ENCODE peak calls at places on chromosomes 12 and 14, in five cellular contexts. F is NCI-H748 treated with DMSO at 0.1 percent for 48 hours; G is T-helper 1 cell; A is CD4-positive, alpha-beta T cell; I is endothelial cell. V is an unnamed sample.

GRCh38 chr12:46101121-46101869 is 110.9 kb upstream of the SCAF11 start:
- DNase-seq in F (peak; percentile 41), G (no peak), A (no peak), I (no peak), V (no peak)

GRCh38 chr12:22733756-22734155 is 108.8 kb downstream of the ETNK1 start:
- DNase-seq in F (no peak), G (no peak), A (no peak), I (no peak), V (no peak)

GRCh38 chr12:131621701-131622421 is 89.0 kb upstream of the SFSWAP start:
- DNase-seq in F (no peak), G (no peak), A (no peak), I (no peak), V (no peak)

GRCh38 chr12:57672801-57673200 is 21.1 kb upstream of the OS9 start:
- DNase-seq in F (no peak), G (no peak), A (no peak), I (no peak), V (no peak)

GRCh38 chr14:104967414-104968152 is 10.6 kb downstream of the AHNAK2 start:
- DNase-seq in F (no peak), G (no peak), A (no peak), I (peak; percentile 75), V (no peak)

GRCh38 chr14:89669209-89669608 is 252.2 kb upstream of the FOXN3 start:
- DNase-seq in F (no peak), G (no peak), A (no peak), I (no peak), V (no peak)

GRCh38 chr12:109309441-109310246 is 560 bp upstream of the FOXN4 start:
- DNase-seq in F (no peak), G (no peak), A (no peak), I (no peak), V (no peak)

GRCh38 chr14:88613552-88614010 is 50.7 kb downstream of the ZC3H14 start:
- DNase-seq in F (peak; percentile 31), G (no peak), A (no peak), I (no peak), V (no peak)

GRCh38 chr12:52630609-52631200 is 12.3 kb upstream of the KRT73 start:
- DNase-seq in F (no peak), G (no peak), A (no peak), I (no peak), V (no peak)

GRCh38 chr12:108424026-108424425 is 84.9 kb upstream of the CMKLR1 start:
- DNase-seq in F (no peak), G (no peak), A (no peak), I (no peak), V (no peak)

GRCh38 chr12:113208041-113208934 is 13.0 kb upstream of the TPCN1 start:
- DNase-seq in F (no peak), G (peak; percentile 49), A (peak; percentile 39), I (no peak), V (peak; percentile 94)

GRCh38 chr12:29816869-29817730 is 33.4 kb upstream of the TMTC1 start:
- DNase-seq in F (no peak), G (no peak), A (no peak), I (no peak), V (no peak)

GRCh38 chr12:20443792-20444191 is 75.5 kb downstream of the PDE3A start:
- DNase-seq in F (no peak), G (no peak), A (no peak), I (no peak), V (no peak)

GRCh38 chr12:54196396-54196795 is 7.6 kb upstream of the SMUG1 start:
- DNase-seq in F (no peak), G (no peak), A (no peak), I (no peak), V (no peak)

GRCh38 chr12:52851787-52852186 is 3.0 kb upstream of the KRT78 start:
- DNase-seq in F (no peak), G (no peak), A (no peak), I (no peak), V (no peak)

GRCh38 chr12:851913-852312 is 97.6 kb downstream of the RAD52 start:
- DNase-seq in F (no peak), G (no peak), A (no peak), I (no peak), V (no peak)

GRCh38 chr12:52464921-52465320 is 8.7 kb downstream of the KRT6C start:
- DNase-seq in F (no peak), G (no peak), A (no peak), I (no peak), V (no peak)

GRCh38 chr12:124359671-124360581 is 65.0 kb downstream of the RFLNA start:
- DNase-seq in F (no peak), G (no peak), A (no peak), I (no peak), V (no peak)

GRCh38 chr14:35385042-35385839 is 19.3 kb downstream of the NFKBIA start:
- DNase-seq in F (no peak), G (no peak), A (no peak), I (no peak), V (no peak)

GRCh38 chr14:46405095-46405494 is 246.5 kb downstream of the RPL10L start:
- DNase-seq in F (no peak), G (no peak), A (no peak), I (no peak), V (no peak)

GRCh38 chr12:124741211-124741610 is 122.5 kb downstream of the SCARB1 start:
- DNase-seq in F (no peak), G (no peak), A (no peak), I (no peak), V (no peak)

GRCh38 chr14:47391105-47391504 is 284.3 kb downstream of the MDGA2 start:
- DNase-seq in F (no peak), G (no peak), A (no peak), I (no peak), V (no peak)

GRCh38 chr12:63292476-63293228 is 141.7 kb upstream of the AVPR1A start:
- DNase-seq in F (no peak), G (no peak), A (no peak), I (no peak), V (no peak)

GRCh38 chr12:80627773-80628172 is 79.7 kb upstream of the MYF6 start:
- DNase-seq in F (no peak), G (no peak), A (no peak), I (no peak), V (no peak)

GRCh38 chr12:119809023-119809422 is 68.1 kb downstream of the CIT start:
- DNase-seq in F (no peak), G (no peak), A (no peak), I (no peak), V (no peak)

GRCh38 chr12:49264466-49264872 is 413 bp upstream of the TUBA1C start:
- DNase-seq in F (no peak), G (peak; percentile 22), A (peak; percentile 13), I (peak; percentile 50), V (no peak)

GRCh38 chr12:14693116-14693515 is 3.3 kb downstream of the GUCY2C start:
- DNase-seq in F (no peak), G (no peak), A (no peak), I (no peak), V (no peak)

GRCh38 chr14:64725879-64726584 is 21.8 kb downstream of the PLEKHG3 start:
- DNase-seq in F (no peak), G (no peak), A (no peak), I (no peak), V (no peak)

GRCh38 chr14:87992720-87993484 is at the start of gene GALC:
- DNase-seq in F (peak; percentile 84), G (peak; percentile 94), A (peak; percentile 95), I (peak; percentile 92), V (no peak)

GRCh38 chr12:47032644-47033043 is 46.8 kb upstream of the PCED1B start:
- DNase-seq in F (peak; percentile 61), G (no peak), A (no peak), I (no peak), V (no peak)

GRCh38 chr14:26328766-26329165 is 269.1 kb downstream of the NOVA1 start:
- DNase-seq in F (no peak), G (no peak), A (no peak), I (no peak), V (no peak)

GRCh38 chr14:28494196-28494595 is 272.4 kb upstream of the FOXG1 start:
- DNase-seq in F (no peak), G (no peak), A (no peak), I (no peak), V (no peak)

GRCh38 chr14:71833476-71833875 is 98.8 kb upstream of the RGS6 start:
- DNase-seq in F (peak; percentile 11), G (no peak), A (no peak), I (no peak), V (no peak)

GRCh38 chr14:68941820-68942219 is 37.3 kb downstream of the ACTN1 start:
- DNase-seq in F (no peak), G (no peak), A (no peak), I (peak; percentile 54), V (no peak)

GRCh38 chr12:77493769-77494168 is 336.9 kb upstream of the NAV3 start:
- DNase-seq in F (no peak), G (no peak), A (no peak), I (no peak), V (no peak)

GRCh38 chr12:91361864-91362263 is 179.2 kb upstream of the DCN start:
- DNase-seq in F (peak; percentile 61), G (no peak), A (no peak), I (no peak), V (no peak)

GRCh38 chr12:131985145-131985875 is 35.6 kb downstream of the EP400 start:
- DNase-seq in F (no peak), G (no peak), A (no peak), I (no peak), V (no peak)

V was measured in DND-41.